ENCODE peak calls at places on chromosomes 6 and 20, in four cellular contexts. G, N, Y and P are unnamed samples.

GRCh38 chr6:130020106-130020851 is 1.9 kb downstream of the L3MBTL3 start:
- DNase-seq in G (peak), N (peak), Y (no peak), P (no peak)

GRCh38 chr6:132067286-132067685 is 116.1 kb upstream of the CCN2 start:
- DNase-seq in G (no peak), N (no peak), Y (no peak), P (no peak)

GRCh38 chr6:169141706-169142705 is 111.6 kb downstream of the THBS2 start:
- DNase-seq in G (no peak), N (no peak), Y (no peak), P (no peak)

GRCh38 chr6:121776054-121776453 is 340.6 kb downstream of the GJA1 start:
- DNase-seq in G (no peak), N (no peak), Y (no peak), P (no peak)

GRCh38 chr6:45757443-45758121 is 258.1 kb downstream of the CLIC5 start:
- DNase-seq in G (no peak), N (no peak), Y (no peak), P (no peak)

GRCh38 chr6:32082951-32083350 is 26.2 kb downstream of the TNXB start:
- DNase-seq in G (no peak), N (no peak), Y (no peak), P (peak)

GRCh38 chr20:32368930-32369329 is 10.8 kb downstream of the ASXL1 start:
- DNase-seq in G (no peak), N (no peak), Y (no peak), P (no peak)

GRCh38 chr6:4253604-4254211 is 118.3 kb upstream of the ECI2 start:
- DNase-seq in G (no peak), N (no peak), Y (no peak), P (peak)

GRCh38 chr6:101226677-101227135 is 166.8 kb upstream of the GRIK2 start:
- DNase-seq in G (no peak), N (no peak), Y (no peak), P (peak)

GRCh38 chr6:160347259-160348208 is 644 bp upstream of the SLC22A3 start:
- DNase-seq in G (no peak), N (no peak), Y (no peak), P (no peak)

GRCh38 chr20:257419-257818 is at the start of gene DEFB132:
- DNase-seq in G (no peak), N (no peak), Y (no peak), P (no peak)

GRCh38 chr20:11204926-11205768 is 531.3 kb upstream of the JAG1 start:
- DNase-seq in G (no peak), N (no peak), Y (no peak), P (no peak)

GRCh38 chr20:62676976-62677375 is 31.7 kb upstream of the NTSR1 start:
- DNase-seq in G (no peak), N (no peak), Y (no peak), P (no peak)

GRCh38 chr6:166001359-166001758 is 166.3 kb downstream of the TBXT start:
- DNase-seq in G (no peak), N (no peak), Y (no peak), P (no peak)

GRCh38 chr6:48733581-48733980 is 622.6 kb upstream of the PTCHD4 start:
- DNase-seq in G (no peak), N (no peak), Y (no peak), P (no peak)

GRCh38 chr6:88864347-88865057 is 98.9 kb downstream of the RNGTT start:
- DNase-seq in G (no peak), N (no peak), Y (no peak), P (no peak)

GRCh38 chr6:137722749-137723272 is 144.2 kb upstream of the TNFAIP3 start:
- DNase-seq in G (peak), N (no peak), Y (no peak), P (no peak)

GRCh38 chr6:131998255-131998982 is 47.2 kb upstream of the CCN2 start:
- DNase-seq in G (no peak), N (no peak), Y (no peak), P (no peak)

GRCh38 chr6:55405474-55406220 is 78.4 kb downstream of the GFRAL start:
- DNase-seq in G (no peak), N (no peak), Y (no peak), P (peak)

GRCh38 chr20:63658749-63659187 is 656 bp downstream of the RTEL1 start:
- DNase-seq in G (no peak), N (no peak), Y (no peak), P (no peak)

GRCh38 chr20:31452575-31452974 is 12.1 kb downstream of the DEFB123 start:
- DNase-seq in G (no peak), N (no peak), Y (no peak), P (no peak)

GRCh38 chr20:38999217-38999616 is 37.1 kb downstream of the DHX35 start:
- DNase-seq in G (no peak), N (no peak), Y (no peak), P (no peak)

GRCh38 chr6:156703719-156704118 is 73.5 kb upstream of the ARID1B start:
- DNase-seq in G (no peak), N (no peak), Y (no peak), P (no peak)

GRCh38 chr20:17806739-17807441 is 107.1 kb downstream of the BANF2 start:
- DNase-seq in G (no peak), N (no peak), Y (no peak), P (no peak)

GRCh38 chr6:25927721-25928359 is 2.7 kb downstream of the SLC17A2 start:
- DNase-seq in G (no peak), N (no peak), Y (no peak), P (no peak)

GRCh38 chr6:129686941-129687627 is 22.9 kb downstream of the ARHGAP18 start:
- DNase-seq in G (peak), N (peak), Y (no peak), P (no peak)

GRCh38 chr6:11918739-11919605 is 93.1 kb upstream of the HIVEP1 start:
- DNase-seq in G (no peak), N (no peak), Y (no peak), P (no peak)

GRCh38 chr6:112879920-112880413 is 532.8 kb downstream of the RFPL4B start:
- DNase-seq in G (no peak), N (no peak), Y (no peak), P (no peak)